ENCODE peak calls at places on chromosome 6, in seven cellular contexts. V is right atrium auricular region, C is GM12878, B is breast epithelium, M is SJSA1, F is left lung, A is tibial artery. W is an unnamed sample. For H3K36me3 and H3K4me1, the result is how much of the 10 kb centered on the place peaks cover.

GRCh38 chr6:154166140-154166539 is 127.1 kb downstream of the OPRM1 start:
- DNase-seq in V (no peak), F (no peak), A (no peak), C (no peak), M (no peak), B (no peak), W (no peak)

GRCh38 chr6:146433881-146434741 is 109.5 kb upstream of the RAB32 start:
- DNase-seq in F (peak), V (no peak), A (peak), M (no peak), C (no peak), B (no peak), W (no peak)

GRCh38 chr6:33264015-33264414 is 7.7 kb downstream of the VPS52 start:
- DNase-seq in V (no peak), M (no peak), C (no peak), A (no peak), B (no peak), F (no peak), W (no peak)

GRCh38 chr6:16333580-16333979 is 95.2 kb downstream of the GMPR start:
- DNase-seq in F (no peak), B (no peak), V (no peak), A (no peak), C (no peak), M (no peak), W (no peak)

GRCh38 chr6:147924598-147924997 is 416.1 kb downstream of the SAMD5 start:
- DNase-seq in A (no peak), V (no peak), F (no peak), M (no peak), B (no peak), C (no peak), W (no peak)

GRCh38 chr6:20212392-20213111 is at the start of gene MBOAT1:
- DNase-seq in F (peak), A (peak), C (no peak), V (peak), B (peak), M (peak), W (peak)

GRCh38 chr6:16398587-16398986 is 160.2 kb downstream of the GMPR start:
- DNase-seq in B (no peak), C (no peak), V (no peak), F (no peak), A (no peak), M (no peak), W (no peak)

GRCh38 chr6:3808759-3809514 is 40.2 kb upstream of the FAM50B start:
- DNase-seq in M (peak), A (peak), F (no peak), C (no peak), B (peak), V (peak), W (no peak)

GRCh38 chr6:36666726-36667591 is 11.6 kb upstream of the CDKN1A start:
- DNase-seq in M (peak), V (peak), B (peak), F (peak), C (peak), A (peak), W (no peak)

GRCh38 chr6:4822476-4822875 is 46.3 kb downstream of the CDYL start:
- DNase-seq in A (no peak), C (no peak), F (no peak), V (no peak), M (no peak), B (no peak), W (no peak)

GRCh38 chr6:47743744-47744143 is 38.1 kb upstream of the OPN5 start:
- DNase-seq in F (no peak), B (no peak), M (no peak), A (no peak), C (no peak), V (no peak), W (no peak)

GRCh38 chr6:5892669-5893068 is 114.1 kb downstream of the NRN1 start:
- DNase-seq in B (no peak), C (no peak), M (no peak), A (no peak), F (no peak), V (no peak), W (no peak)
- H3K4me3 ChIP-seq in B (no peak), C (no peak), M (no peak), A (no peak), F (peak), V (no peak), W (peak)

DNA sequence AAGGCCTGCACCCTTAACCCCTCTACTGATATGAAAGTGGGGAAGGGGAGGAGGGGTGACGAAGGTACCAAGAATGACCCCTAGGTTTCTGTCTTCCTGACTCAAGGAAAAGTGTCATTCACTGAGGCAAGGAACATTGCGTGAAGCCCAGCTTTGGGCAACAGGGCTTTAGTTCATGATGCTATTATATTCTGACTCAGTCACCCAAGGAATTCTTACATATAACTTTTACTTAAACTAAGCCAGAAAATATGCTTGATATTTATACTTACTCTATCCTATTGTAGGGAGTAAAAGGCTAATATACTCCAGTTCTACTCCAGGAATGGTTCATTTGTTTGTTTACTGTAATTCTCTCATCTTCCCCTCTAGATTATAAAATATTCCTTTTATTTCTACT is 60.5 kb downstream of the DOP1A start:
- DNase-seq in B (no peak), M (no peak), V (no peak), A (no peak), F (no peak), C (no peak), W (no peak)
- H3K36me3 ChIP-seq in B (under half), M (under half), V (half or more), A (half or more), F (under half), C (under half), W (under half)

GRCh38 chr6:133093957-133094356 is 147.2 kb upstream of the EYA4 start:
- DNase-seq in F (no peak), A (no peak), C (no peak), B (no peak), M (no peak), V (no peak), W (no peak)

GRCh38 chr6:133100870-133101269 is 140.3 kb upstream of the EYA4 start:
- DNase-seq in M (no peak), F (no peak), C (no peak), V (no peak), B (no peak), A (no peak), W (no peak)

GRCh38 chr6:133097208-133097607 is 143.9 kb upstream of the EYA4 start:
- DNase-seq in C (no peak), A (no peak), M (no peak), F (no peak), V (no peak), B (no peak), W (no peak)

GRCh38 chr6:133101790-133102189 is 139.4 kb upstream of the EYA4 start:
- DNase-seq in A (no peak), V (no peak), C (no peak), M (no peak), F (no peak), B (no peak), W (no peak)

GRCh38 chr6:133099573-133099972 is 141.6 kb upstream of the EYA4 start:
- DNase-seq in V (no peak), B (no peak), C (no peak), F (no peak), M (no peak), A (no peak), W (no peak)
- H3K4me1 ChIP-seq in V (under half), B (under half), C (under half), F (under half), M (under half), A (under half), W (under half)

GRCh38 chr6:54307412-54308036 is 717 bp upstream of the TINAG start:
- DNase-seq in M (no peak), F (no peak), V (no peak), C (peak), B (no peak), A (no peak), W (no peak)
- H3K4me3 ChIP-seq in M (no peak), F (no peak), V (no peak), C (no peak), B (no peak), A (no peak), W (no peak)

W was measured in naive thymus-derived CD4-positive, alpha-beta T cell.